ENCODE peak calls at places on chromosomes 12 and 14, in four cellular contexts. L is activated gamma-delta T cell treated with Interleukin-2 at 50 U/mL for 16 hours; E is stimulated activated CD8-positive, alpha-beta memory T cell treated with anti-CD3 and anti-CD28 coated beads, Interleukin-4, amount 100 ng/mL, for 24 hours; R is substantia nigra. S is an unnamed sample.

GRCh38 chr12:96352161-96352835 is 47.9 kb downstream of the CDK17 start:
- DNase-seq in E (no peak), L (no peak), R (no peak), S (no peak)

GRCh38 chr12:95836185-95836609 is 22.6 kb upstream of the SNRPF start:
- DNase-seq in R (no peak), L (no peak), E (no peak), S (no peak)

GRCh38 chr14:24274101-24274543 is 2.7 kb upstream of the RABGGTA start:
- DNase-seq in R (no peak), L (no peak), E (no peak), S (no peak)

GRCh38 chr12:13811061-13811460 is 170.3 kb downstream of the GRIN2B start:
- DNase-seq in L (no peak), R (no peak), E (no peak), S (no peak)

GRCh38 chr14:97295108-97295710 is 498.0 kb downstream of the VRK1 start:
- DNase-seq in E (no peak), R (no peak), L (no peak), S (no peak)

GRCh38 chr12:47963340-47964040 is at the start of gene TMEM106C:
- DNase-seq in E (peak; percentile 86), R (peak; percentile 81), L (peak; percentile 92), S (peak; percentile 91)

GRCh38 chr12:58046281-58046680 is 104.9 kb downstream of the ATP23 start:
- DNase-seq in R (no peak), E (no peak), L (no peak), S (no peak)

GRCh38 chr14:34081576-34082136 is 130.8 kb upstream of the EGLN3 start:
- DNase-seq in E (no peak), R (no peak), L (no peak), S (no peak)

GRCh38 chr12:64669270-64669842 is 59.1 kb downstream of the RASSF3 start:
- DNase-seq in R (no peak), L (peak; percentile 49), E (no peak), S (no peak)

GRCh38 chr14:86217523-86217922 is 687.6 kb downstream of the FLRT2 start:
- DNase-seq in E (no peak), L (no peak), R (no peak), S (no peak)

GRCh38 chr14:105499256-105500035 is 8.4 kb downstream of the TEDC1 start:
- DNase-seq in E (no peak), L (no peak), R (peak; percentile 94), S (peak; percentile 87)

GRCh38 chr12:79624378-79624777 is 66.4 kb downstream of the PAWR start:
- DNase-seq in L (no peak), E (no peak), R (no peak), S (no peak)

GRCh38 chr14:84340938-84341337 is 1189.0 kb upstream of the FLRT2 start:
- DNase-seq in L (no peak), E (no peak), R (no peak), S (no peak)

GRCh38 chr12:106342397-106343212 is 14.9 kb upstream of the POLR3B start:
- DNase-seq in L (no peak), E (no peak), R (peak; percentile 21), S (no peak)

GRCh38 chr12:104730761-104731160 is 227.3 kb downstream of the SLC41A2 start:
- DNase-seq in L (no peak), E (no peak), R (no peak), S (no peak)

GRCh38 chr14:67653651-67654280 is 20.7 kb downstream of the VTI1B start:
- DNase-seq in L (no peak), E (no peak), R (no peak), S (no peak)

GRCh38 chr12:121278450-121279375 is 17.8 kb downstream of the CAMKK2 start:
- DNase-seq in R (no peak), L (no peak), E (no peak), S (no peak)

GRCh38 chr12:54021006-54021405 is 7.2 kb upstream of the HOXC6 start:
- DNase-seq in L (no peak), E (no peak), R (no peak), S (no peak)

GRCh38 chr14:77323571-77323970 is 2.7 kb downstream of the GSTZ1 start:
- DNase-seq in E (no peak), R (no peak), L (no peak), S (no peak)

GRCh38 chr12:108597559-108598471 is at the start of gene TMEM119:
- DNase-seq in R (no peak), L (no peak), E (no peak), S (no peak)

GRCh38 chr12:39902823-39903222 is 203.1 kb downstream of the SLC2A13 start:
- DNase-seq in E (no peak), L (no peak), R (no peak), S (no peak)

GRCh38 chr12:21478756-21479455 is 22.5 kb downstream of the RECQL start:
- DNase-seq in E (no peak), R (no peak), L (no peak), S (no peak)

GRCh38 chr12:12466157-12466556 is 96.5 kb downstream of the DUSP16 start:
- DNase-seq in R (no peak), E (no peak), L (peak; percentile 54), S (no peak)

GRCh38 chr12:89980236-89980635 is 271.6 kb upstream of the ATP2B1 start:
- DNase-seq in E (no peak), L (no peak), R (no peak), S (no peak)

GRCh38 chr12:67890726-67891125 is 98.5 kb upstream of the IFNG-AS1 start:
- DNase-seq in E (no peak), L (no peak), R (no peak), S (no peak)

GRCh38 chr12:124861492-124861891 is 2.2 kb downstream of the SCARB1 start:
- DNase-seq in L (no peak), R (peak; percentile 90), E (no peak), S (peak; percentile 91)

GRCh38 chr12:34393086-34393820 is 371.0 kb downstream of the ALG10 start:
- DNase-seq in L (peak; percentile 2), E (no peak), R (no peak), S (peak; percentile 39)

GRCh38 chr12:16349132-16349463 is 1.7 kb downstream of the MGST1 start:
- DNase-seq in E (no peak), R (peak; percentile 4), L (no peak), S (no peak)

GRCh38 chr12:2052861-2053674 is at the start of gene CACNA1C:
- DNase-seq in R (peak; percentile 53), E (peak; percentile 11), L (no peak), S (peak; percentile 46)

GRCh38 chr14:85444685-85445084 is 85.3 kb upstream of the FLRT2 start:
- DNase-seq in L (no peak), E (no peak), R (no peak), S (no peak)

GRCh38 chr14:59583755-59584154 is 7.1 kb upstream of the CCDC175 start:
- DNase-seq in L (no peak), E (no peak), R (no peak), S (no peak)

GRCh38 chr12:132554857-132555630 is 55.3 kb downstream of the LRCOL1 start:
- DNase-seq in L (no peak), E (no peak), R (no peak), S (no peak)

GRCh38 chr14:62800577-62800976 is 244.7 kb downstream of the KCNH5 start:
- DNase-seq in R (no peak), E (no peak), L (no peak), S (no peak)

GRCh38 chr12:31522607-31523006 is 68.3 kb downstream of the DENND5B start:
- DNase-seq in E (no peak), R (no peak), L (no peak), S (no peak)

GRCh38 chr14:101315802-101316296 is 245.4 kb upstream of the DIO3 start:
- DNase-seq in L (no peak), R (no peak), E (no peak), S (no peak)